ENCODE peak calls at places on chromosomes 16 and 17, in eight cellular contexts. One of them, this sample, is unnamed.

GRCh38 chr16:8966781-8967436 is 3.2 kb upstream of the USP7 start:
- DNase-seq in fibroblast of villous mesenchyme: no peak
- DNase-seq in heart left ventricle: peak; percentile 42
- DNase-seq in esophagus squamous epithelium: no peak
- DNase-seq in suprapubic skin: no peak
- DNase-seq in GM06990: no peak
- DNase-seq in lower leg skin: no peak
- DNase-seq in fibroblast of mammary gland: no peak
- DNase-seq in this sample: no peak

GRCh38 chr16:22186517-22186916 is 19.6 kb upstream of the EEF2K start:
- DNase-seq in fibroblast of villous mesenchyme: no peak
- DNase-seq in heart left ventricle: no peak
- DNase-seq in esophagus squamous epithelium: no peak
- DNase-seq in suprapubic skin: no peak
- DNase-seq in GM06990: no peak
- DNase-seq in lower leg skin: no peak
- DNase-seq in fibroblast of mammary gland: no peak
- DNase-seq in this sample: no peak

GRCh38 chr17:35568561-35568960 is 7.9 kb upstream of the SLFN14 start:
- DNase-seq in fibroblast of villous mesenchyme: peak; percentile 60
- DNase-seq in heart left ventricle: no peak
- DNase-seq in esophagus squamous epithelium: no peak
- DNase-seq in suprapubic skin: no peak
- DNase-seq in GM06990: no peak
- DNase-seq in lower leg skin: no peak
- DNase-seq in fibroblast of mammary gland: peak; percentile 73
- DNase-seq in this sample: peak; percentile 70

GRCh38 chr16:53090591-53091507 is 36.1 kb downstream of the CHD9 start:
- DNase-seq in fibroblast of villous mesenchyme: peak; percentile 99
- DNase-seq in heart left ventricle: peak; percentile 95
- DNase-seq in esophagus squamous epithelium: peak; percentile 52
- DNase-seq in suprapubic skin: peak; percentile 96
- DNase-seq in GM06990: peak; percentile 73
- DNase-seq in lower leg skin: peak; percentile 98
- DNase-seq in fibroblast of mammary gland: peak; percentile 100
- DNase-seq in this sample: peak; percentile 100

GRCh38 chr16:29806096-29806579 is at the start of gene MAZ:
- DNase-seq in fibroblast of villous mesenchyme: peak; percentile 93
- DNase-seq in heart left ventricle: no peak
- DNase-seq in esophagus squamous epithelium: no peak
- DNase-seq in suprapubic skin: no peak
- DNase-seq in GM06990: peak; percentile 83
- DNase-seq in lower leg skin: no peak
- DNase-seq in fibroblast of mammary gland: peak; percentile 92
- DNase-seq in this sample: peak; percentile 93

GRCh38 chr17:56540791-56541190 is 52.7 kb upstream of the NOG start:
- DNase-seq in fibroblast of villous mesenchyme: no peak
- DNase-seq in heart left ventricle: no peak
- DNase-seq in esophagus squamous epithelium: no peak
- DNase-seq in suprapubic skin: no peak
- DNase-seq in GM06990: no peak
- DNase-seq in lower leg skin: no peak
- DNase-seq in fibroblast of mammary gland: no peak
- DNase-seq in this sample: no peak

GRCh38 chr16:14676633-14677032 is 17.5 kb downstream of the PLA2G10 start:
- DNase-seq in fibroblast of villous mesenchyme: no peak
- DNase-seq in heart left ventricle: no peak
- DNase-seq in esophagus squamous epithelium: no peak
- DNase-seq in suprapubic skin: no peak
- DNase-seq in GM06990: no peak
- DNase-seq in lower leg skin: no peak
- DNase-seq in fibroblast of mammary gland: no peak
- DNase-seq in this sample: no peak

GRCh38 chr16:55294947-55295346 is 29.1 kb upstream of the IRX6 start:
- DNase-seq in fibroblast of villous mesenchyme: no peak
- DNase-seq in heart left ventricle: peak; percentile 55
- DNase-seq in esophagus squamous epithelium: no peak
- DNase-seq in suprapubic skin: no peak
- DNase-seq in GM06990: no peak
- DNase-seq in lower leg skin: no peak
- DNase-seq in fibroblast of mammary gland: peak; percentile 7
- DNase-seq in this sample: peak; percentile 1

GRCh38 chr16:27499659-27500055 is 50.1 kb downstream of the GTF3C1 start:
- DNase-seq in fibroblast of villous mesenchyme: no peak
- DNase-seq in heart left ventricle: peak; percentile 60
- DNase-seq in esophagus squamous epithelium: no peak
- DNase-seq in suprapubic skin: no peak
- DNase-seq in GM06990: no peak
- DNase-seq in lower leg skin: no peak
- DNase-seq in fibroblast of mammary gland: no peak
- DNase-seq in this sample: no peak

GRCh38 chr17:57552114-57552601 is 192.9 kb downstream of the CCDC182 start:
- DNase-seq in fibroblast of villous mesenchyme: peak; percentile 76
- DNase-seq in heart left ventricle: no peak
- DNase-seq in esophagus squamous epithelium: no peak
- DNase-seq in suprapubic skin: no peak
- DNase-seq in GM06990: peak; percentile 56
- DNase-seq in lower leg skin: no peak
- DNase-seq in fibroblast of mammary gland: peak; percentile 22
- DNase-seq in this sample: peak; percentile 32

GRCh38 chr17:39664581-39665561 is at the start of gene TCAP:
- DNase-seq in fibroblast of villous mesenchyme: no peak
- DNase-seq in heart left ventricle: peak; percentile 88
- DNase-seq in esophagus squamous epithelium: no peak
- DNase-seq in suprapubic skin: no peak
- DNase-seq in GM06990: no peak
- DNase-seq in lower leg skin: no peak
- DNase-seq in fibroblast of mammary gland: no peak
- DNase-seq in this sample: no peak

GRCh38 chr17:75010683-75011406 is 1.6 kb upstream of the MRPL58 start:
- DNase-seq in fibroblast of villous mesenchyme: peak; percentile 73
- DNase-seq in heart left ventricle: peak; percentile 75
- DNase-seq in esophagus squamous epithelium: no peak
- DNase-seq in suprapubic skin: peak; percentile 83
- DNase-seq in GM06990: no peak
- DNase-seq in lower leg skin: no peak
- DNase-seq in fibroblast of mammary gland: peak; percentile 69
- DNase-seq in this sample: peak; percentile 62

DNA sequence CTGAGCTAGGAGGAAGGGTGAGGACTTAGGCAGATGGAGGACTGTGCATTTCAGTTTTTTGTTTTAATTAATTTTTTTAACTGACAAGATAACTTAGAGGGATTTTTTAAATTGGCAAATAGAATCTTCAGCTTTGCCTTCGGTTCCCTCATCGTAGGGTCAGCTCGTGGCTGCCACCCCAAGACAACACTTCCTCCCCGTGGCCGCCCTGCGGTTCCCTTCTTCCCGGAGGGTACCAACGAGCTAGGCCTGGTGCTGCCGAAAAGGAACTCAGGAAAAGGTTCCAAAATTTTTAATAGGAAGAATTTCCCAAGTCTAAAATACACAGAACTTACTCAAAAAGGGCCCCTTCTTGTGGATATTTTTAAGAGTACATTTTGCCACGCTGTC is 210.5 kb upstream of the CHMP6 start:
- DNase-seq in fibroblast of villous mesenchyme: no peak
- DNase-seq in heart left ventricle: no peak
- DNase-seq in esophagus squamous epithelium: no peak
- DNase-seq in suprapubic skin: no peak
- DNase-seq in GM06990: no peak
- DNase-seq in lower leg skin: no peak
- DNase-seq in fibroblast of mammary gland: no peak
- DNase-seq in this sample: no peak
- H3K4me3 ChIP-seq in fibroblast of villous mesenchyme: peak overlapping the region; percentile 49
- H3K4me3 ChIP-seq in heart left ventricle: no peak overlapping the region
- H3K4me3 ChIP-seq in esophagus squamous epithelium: no peak overlapping the region
- H3K4me3 ChIP-seq in suprapubic skin: no peak overlapping the region
- H3K4me3 ChIP-seq in GM06990: peak overlapping the region; percentile 19
- H3K4me3 ChIP-seq in lower leg skin: no peak overlapping the region
- H3K4me3 ChIP-seq in fibroblast of mammary gland: no peak overlapping the region
- H3K4me3 ChIP-seq in this sample: no peak overlapping the region

DNA sequence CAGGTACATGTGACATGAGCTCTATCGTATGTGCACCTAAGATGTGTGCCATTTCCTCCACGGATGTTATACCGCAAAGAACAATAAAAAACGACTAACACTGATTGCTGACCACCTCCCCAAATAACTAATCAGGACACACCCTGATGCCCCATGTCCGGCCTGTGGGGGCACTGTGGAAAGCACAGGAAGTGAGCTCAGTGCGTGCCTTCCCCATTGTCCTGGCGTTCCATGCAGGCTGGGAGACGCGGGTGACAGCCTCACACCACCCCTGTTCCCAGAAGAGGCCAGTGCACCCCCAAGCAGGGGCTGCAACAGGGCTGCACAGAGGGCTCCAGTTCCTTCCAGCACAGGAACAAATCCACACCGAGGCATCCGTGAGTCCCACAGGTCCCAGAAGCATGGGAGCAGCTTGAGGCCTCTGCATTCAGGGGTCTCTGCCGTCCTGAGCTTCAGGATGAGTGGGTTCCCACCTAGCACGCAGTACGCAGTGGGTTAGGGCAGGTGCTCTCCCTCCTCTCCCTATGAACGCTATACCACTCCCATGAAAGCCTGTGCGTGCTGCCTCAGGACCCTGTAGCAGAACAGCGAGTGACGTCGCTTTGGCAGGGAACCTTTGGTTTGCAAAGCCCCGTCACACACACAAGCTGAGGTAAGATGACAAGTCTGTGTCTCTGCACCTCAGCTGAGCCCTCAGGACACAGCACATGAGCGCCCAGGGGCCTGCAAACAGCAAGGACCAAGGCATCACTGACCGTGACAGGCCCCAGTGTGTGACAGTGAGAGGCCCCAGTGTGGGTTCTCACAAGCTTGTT is 117.7 kb downstream of the ZNF778 start:
- DNase-seq in fibroblast of villous mesenchyme: no peak
- DNase-seq in heart left ventricle: no peak
- DNase-seq in esophagus squamous epithelium: no peak
- DNase-seq in suprapubic skin: no peak
- DNase-seq in GM06990: no peak
- DNase-seq in lower leg skin: no peak
- DNase-seq in fibroblast of mammary gland: no peak
- DNase-seq in this sample: no peak
- TF ChIP-seq CTCF in fibroblast of villous mesenchyme: peak; percentile 9
- TF ChIP-seq CTCF in heart left ventricle: no peak
- TF ChIP-seq CTCF in esophagus squamous epithelium: no peak
- TF ChIP-seq CTCF in suprapubic skin: no peak
- TF ChIP-seq CTCF in GM06990: no peak
- TF ChIP-seq CTCF in lower leg skin: no peak
- TF ChIP-seq CTCF in fibroblast of mammary gland: peak; percentile 8
- TF ChIP-seq CTCF in this sample: peak; percentile 25

DNA sequence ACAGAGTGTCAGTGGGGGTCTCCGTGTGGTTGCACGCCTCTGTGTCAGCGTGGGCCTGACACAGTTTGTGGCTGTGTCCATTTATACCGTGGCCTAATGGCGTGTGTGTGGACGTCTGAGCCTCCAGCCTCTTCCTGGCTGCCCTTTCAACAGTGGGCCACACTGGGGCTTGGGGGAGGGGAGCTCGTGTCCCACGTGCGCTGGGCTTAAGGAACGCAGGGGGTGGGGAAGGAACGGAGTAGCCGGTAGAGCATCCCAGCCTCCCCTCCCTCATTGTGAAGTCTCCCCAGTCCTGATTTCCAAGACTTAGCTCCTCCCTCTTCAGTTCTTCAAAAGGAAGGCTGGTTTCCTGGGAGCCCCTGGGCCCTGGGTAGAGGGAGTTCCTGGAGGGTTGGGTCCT is 9.5 kb upstream of the HES7 start:
- DNase-seq in fibroblast of villous mesenchyme: no peak
- DNase-seq in heart left ventricle: no peak
- DNase-seq in esophagus squamous epithelium: no peak
- DNase-seq in suprapubic skin: no peak
- DNase-seq in GM06990: no peak
- DNase-seq in lower leg skin: no peak
- DNase-seq in fibroblast of mammary gland: no peak
- DNase-seq in this sample: no peak
- H3K4me3 ChIP-seq in fibroblast of villous mesenchyme: no peak overlapping the region
- H3K4me3 ChIP-seq in heart left ventricle: no peak overlapping the region
- H3K4me3 ChIP-seq in esophagus squamous epithelium: no peak overlapping the region
- H3K4me3 ChIP-seq in suprapubic skin: no peak overlapping the region
- H3K4me3 ChIP-seq in GM06990: no peak overlapping the region
- H3K4me3 ChIP-seq in lower leg skin: no peak overlapping the region
- H3K4me3 ChIP-seq in fibroblast of mammary gland: no peak overlapping the region
- H3K4me3 ChIP-seq in this sample: no peak overlapping the region

GRCh38 chr17:65797101-65797500 is 235.7 kb upstream of the AXIN2 start:
- DNase-seq in fibroblast of villous mesenchyme: no peak
- DNase-seq in heart left ventricle: no peak
- DNase-seq in esophagus squamous epithelium: no peak
- DNase-seq in suprapubic skin: no peak
- DNase-seq in GM06990: no peak
- DNase-seq in lower leg skin: no peak
- DNase-seq in fibroblast of mammary gland: no peak
- DNase-seq in this sample: no peak

GRCh38 chr17:65799869-65800268 is 238.4 kb upstream of the AXIN2 start:
- DNase-seq in fibroblast of villous mesenchyme: no peak
- DNase-seq in heart left ventricle: no peak
- DNase-seq in esophagus squamous epithelium: no peak
- DNase-seq in suprapubic skin: no peak
- DNase-seq in GM06990: no peak
- DNase-seq in lower leg skin: no peak
- DNase-seq in fibroblast of mammary gland: no peak
- DNase-seq in this sample: no peak

GRCh38 chr17:65800655-65801054 is 239.2 kb upstream of the AXIN2 start:
- DNase-seq in fibroblast of villous mesenchyme: peak; percentile 12
- DNase-seq in heart left ventricle: no peak
- DNase-seq in esophagus squamous epithelium: no peak
- DNase-seq in suprapubic skin: no peak
- DNase-seq in GM06990: no peak
- DNase-seq in lower leg skin: no peak
- DNase-seq in fibroblast of mammary gland: no peak
- DNase-seq in this sample: no peak

GRCh38 chr17:65799454-65799853 is 238.0 kb upstream of the AXIN2 start:
- DNase-seq in fibroblast of villous mesenchyme: no peak
- DNase-seq in heart left ventricle: no peak
- DNase-seq in esophagus squamous epithelium: no peak
- DNase-seq in suprapubic skin: no peak
- DNase-seq in GM06990: no peak
- DNase-seq in lower leg skin: no peak
- DNase-seq in fibroblast of mammary gland: no peak
- DNase-seq in this sample: no peak

GRCh38 chr17:65797809-65798208 is 236.4 kb upstream of the AXIN2 start:
- DNase-seq in fibroblast of villous mesenchyme: peak; percentile 31
- DNase-seq in heart left ventricle: no peak
- DNase-seq in esophagus squamous epithelium: no peak
- DNase-seq in suprapubic skin: no peak
- DNase-seq in GM06990: no peak
- DNase-seq in lower leg skin: no peak
- DNase-seq in fibroblast of mammary gland: peak; percentile 20
- DNase-seq in this sample: no peak
- TF ChIP-seq CTCF in fibroblast of villous mesenchyme: peak; percentile 58
- TF ChIP-seq CTCF in heart left ventricle: no peak
- TF ChIP-seq CTCF in esophagus squamous epithelium: no peak
- TF ChIP-seq CTCF in suprapubic skin: no peak
- TF ChIP-seq CTCF in GM06990: peak; percentile 60
- TF ChIP-seq CTCF in lower leg skin: no peak
- TF ChIP-seq CTCF in fibroblast of mammary gland: peak; percentile 46
- TF ChIP-seq CTCF in this sample: peak; percentile 35

DNA sequence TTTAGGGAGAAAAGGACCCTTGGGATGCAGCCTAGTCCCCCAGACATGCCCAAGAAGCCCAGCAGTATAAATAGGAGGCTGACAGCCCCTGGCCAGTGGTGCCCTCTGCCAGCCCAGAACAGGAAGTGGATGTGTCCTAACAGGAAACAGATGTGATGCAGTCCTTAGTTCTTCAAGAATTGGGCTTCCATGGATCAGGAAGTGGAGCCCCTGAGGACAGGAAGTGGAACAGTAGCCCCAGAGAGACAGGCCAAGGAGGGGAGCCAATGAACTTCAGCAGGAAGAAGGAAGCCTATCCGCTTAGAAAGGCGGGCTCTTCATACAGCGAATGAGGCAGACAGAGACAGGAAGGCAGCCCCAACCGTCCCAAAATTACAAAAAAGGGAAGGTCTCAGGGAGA is 7.2 kb downstream of the CTF1 start:
- DNase-seq in fibroblast of villous mesenchyme: peak; percentile 10
- DNase-seq in heart left ventricle: peak; percentile 61
- DNase-seq in esophagus squamous epithelium: no peak
- DNase-seq in suprapubic skin: no peak
- DNase-seq in GM06990: no peak
- DNase-seq in lower leg skin: no peak
- DNase-seq in fibroblast of mammary gland: peak; percentile 32
- DNase-seq in this sample: peak; percentile 65
- H3K4me3 ChIP-seq in fibroblast of villous mesenchyme: no peak overlapping the region
- H3K4me3 ChIP-seq in heart left ventricle: no peak overlapping the region
- H3K4me3 ChIP-seq in esophagus squamous epithelium: no peak overlapping the region
- H3K4me3 ChIP-seq in suprapubic skin: no peak overlapping the region
- H3K4me3 ChIP-seq in GM06990: no peak overlapping the region
- H3K4me3 ChIP-seq in lower leg skin: no peak overlapping the region
- H3K4me3 ChIP-seq in fibroblast of mammary gland: no peak overlapping the region
- H3K4me3 ChIP-seq in this sample: no peak overlapping the region

This sample was measured in cardiac fibroblast.